ENCODE peak calls at places on chromosome 15, in nine cellular contexts. S is transverse colon; G is CD4-positive, CD25-positive, alpha-beta regulatory T cell; T is upper lobe of right lung; D is ovary; H is psoas muscle; U is neuronal stem cell; K is CD8-positive, alpha-beta memory T cell; L is naive thymus-derived CD4-positive, alpha-beta T cell. P is an unnamed sample.
A peak's percentile ranks its signal among the peaks of the same experiment; 100 is the strongest.

GRCh38 chr15:72866086-72866646 is 82.6 kb upstream of the ADPGK start:
- DNase-seq in K (no peak), D (no peak), L (no peak), T (no peak), G (no peak), U (no peak), S (no peak), H (no peak), P (no peak)

GRCh38 chr15:98503970-98504369 is 144.4 kb upstream of the IGF1R start:
- DNase-seq in S (no peak), L (no peak), H (no peak), U (no peak), D (no peak), T (no peak), K (no peak), G (no peak), P (no peak)

GRCh38 chr15:20348900-20349773 is 192.5 kb downstream of the GOLGA6L6 start:
- DNase-seq in G (no peak), U (no peak), D (no peak), S (no peak), K (no peak), L (no peak), T (peak; percentile 78), H (peak; percentile 59), P (peak; percentile 3)

GRCh38 chr15:100105101-100105500 is 236.7 kb downstream of the ADAMTS17 start:
- DNase-seq in U (no peak), G (no peak), S (no peak), H (no peak), L (no peak), K (no peak), D (peak; percentile 6), T (peak; percentile 23), P (no peak)

GRCh38 chr15:81235781-81236507 is 39.3 kb downstream of the IL16 start:
- DNase-seq in L (no peak), D (peak; percentile 53), U (no peak), S (no peak), K (no peak), G (no peak), H (no peak), T (no peak), P (no peak)

GRCh38 chr15:25850154-25851111 is 12.7 kb downstream of the ATP10A start:
- DNase-seq in T (peak; percentile 92), H (peak; percentile 88), U (peak; percentile 30), D (peak; percentile 63), L (peak; percentile 74), S (peak; percentile 64), G (peak; percentile 70), K (peak; percentile 68), P (no peak)

GRCh38 chr15:96416934-96417759 is 86.6 kb downstream of the NR2F2 start:
- DNase-seq in U (no peak), T (no peak), L (no peak), D (peak; percentile 35), G (no peak), S (no peak), K (no peak), H (no peak), P (no peak)

GRCh38 chr15:48695088-48695834 is 49.8 kb upstream of the FBN1 start:
- DNase-seq in U (no peak), S (no peak), H (no peak), L (no peak), D (no peak), T (no peak), G (no peak), K (no peak), P (no peak)

GRCh38 chr15:74906193-74906449 is 530 bp downstream of the FAM219B start:
- DNase-seq in G (peak; percentile 27), T (no peak), L (no peak), K (no peak), H (peak; percentile 60), D (no peak), U (no peak), S (peak; percentile 36), P (peak; percentile 37)

GRCh38 chr15:74460298-74460697 is 662 bp downstream of the UBL7 start:
- DNase-seq in G (no peak), H (no peak), S (no peak), U (no peak), K (no peak), L (no peak), T (no peak), D (no peak), P (no peak)

GRCh38 chr15:50051811-50052419 is 67.1 kb downstream of the ATP8B4 start:
- DNase-seq in S (peak; percentile 43), T (no peak), K (no peak), L (no peak), D (peak; percentile 45), H (no peak), U (peak; percentile 48), G (no peak), P (no peak)

GRCh38 chr15:89430530-89431341 is 65.6 kb downstream of the RHCG start:
- DNase-seq in T (peak; percentile 91), U (peak; percentile 85), G (peak; percentile 81), S (peak; percentile 90), D (peak; percentile 90), L (peak; percentile 79), H (peak; percentile 92), K (peak; percentile 68), P (peak; percentile 75)

GRCh38 chr15:36571301-36571700 is 8.1 kb upstream of the CDIN1 start:
- DNase-seq in D (no peak), H (no peak), G (no peak), U (no peak), K (no peak), L (no peak), T (no peak), S (no peak), P (no peak)

GRCh38 chr15:69154026-69154425 is 6.4 kb upstream of the GLCE start:
- DNase-seq in H (no peak), K (no peak), S (no peak), T (no peak), U (no peak), D (no peak), L (no peak), G (no peak), P (no peak)

GRCh38 chr15:37101634-37102314 is 1.4 kb upstream of the MEIS2 start:
- DNase-seq in U (peak; percentile 48), H (peak; percentile 80), G (no peak), K (no peak), T (peak; percentile 89), D (peak; percentile 86), S (peak; percentile 57), L (no peak), P (no peak)

GRCh38 chr15:64892850-64893403 is 18.8 kb upstream of the ANKDD1A start:
- DNase-seq in S (no peak), L (no peak), H (no peak), D (no peak), K (no peak), U (no peak), G (no peak), T (no peak), P (no peak)

GRCh38 chr15:31801152-31801551 is 229.2 kb upstream of the CHRNA7 start:
- DNase-seq in T (no peak), H (no peak), L (no peak), S (no peak), K (no peak), G (no peak), D (peak; percentile 19), U (no peak), P (no peak)

DNA sequence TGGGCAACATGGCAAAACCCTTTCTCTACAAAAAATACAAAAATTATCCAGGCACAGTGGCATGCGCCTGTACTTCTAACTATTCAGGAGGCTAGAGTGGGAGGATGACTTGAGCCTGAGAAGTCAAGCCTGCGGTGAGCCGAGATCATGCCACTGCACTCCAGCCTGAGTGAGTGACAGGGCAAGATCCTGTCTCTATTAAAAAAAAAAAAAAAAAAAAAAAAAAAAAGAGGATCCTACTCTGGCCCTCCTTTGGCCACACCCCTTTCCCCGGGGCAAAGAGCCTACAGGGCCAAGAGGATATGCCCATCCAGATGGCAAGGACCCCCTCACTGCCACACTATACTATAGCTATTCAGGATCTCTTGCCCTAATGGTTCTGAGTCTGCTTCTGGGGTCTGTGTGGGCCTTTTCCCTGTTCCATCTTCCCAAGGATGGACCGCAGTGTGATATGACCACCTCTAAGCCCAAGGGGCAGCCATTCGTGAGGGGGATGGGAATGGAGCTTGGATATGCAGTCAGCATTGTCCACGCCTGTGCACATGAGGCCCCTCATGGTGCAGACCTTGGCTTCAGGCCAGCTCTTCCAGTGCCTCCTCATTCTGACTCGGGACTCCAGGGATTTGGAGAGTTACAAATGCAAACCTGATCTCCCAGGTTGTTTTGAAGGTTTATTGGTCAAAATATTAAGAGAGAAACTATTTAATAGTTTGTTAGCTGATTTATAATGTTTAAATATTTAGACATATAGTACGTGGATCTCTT is 7.3 kb downstream of the TYRO3 start:
- DNase-seq in U (no peak), D (no peak), K (no peak), L (no peak), H (no peak), T (no peak), S (no peak), G (no peak), P (no peak)
- H3K4me1 ChIP-seq in U (peaks cover 65% of the 10 kb centered on the region), D (peaks cover 37% of the 10 kb centered on the region), K (no peaks in the 10 kb centered on the region), L (no peaks in the 10 kb centered on the region), H (no peaks in the 10 kb centered on the region), T (peaks cover 14% of the 10 kb centered on the region), S (no peaks in the 10 kb centered on the region), G (no peaks in the 10 kb centered on the region), P (no peaks in the 10 kb centered on the region)

GRCh38 chr15:82647835-82648256 is 683 bp upstream of the CPEB1 start:
- DNase-seq in G (peak; percentile 35), H (peak; percentile 61), S (peak; percentile 15), K (peak; percentile 32), U (no peak), L (peak; percentile 42), D (no peak), T (no peak), P (peak; percentile 75)
- H3K4me1 ChIP-seq in G (peaks cover 20% of the 10 kb centered on the region), H (peaks cover 12% of the 10 kb centered on the region), S (peaks cover 15% of the 10 kb centered on the region), K (peaks cover 6% of the 10 kb centered on the region), U (peaks cover 5% of the 10 kb centered on the region), L (no peaks in the 10 kb centered on the region), D (peaks cover 8% of the 10 kb centered on the region), T (peaks cover 11% of the 10 kb centered on the region), P (peaks cover 20% of the 10 kb centered on the region)

DNA sequence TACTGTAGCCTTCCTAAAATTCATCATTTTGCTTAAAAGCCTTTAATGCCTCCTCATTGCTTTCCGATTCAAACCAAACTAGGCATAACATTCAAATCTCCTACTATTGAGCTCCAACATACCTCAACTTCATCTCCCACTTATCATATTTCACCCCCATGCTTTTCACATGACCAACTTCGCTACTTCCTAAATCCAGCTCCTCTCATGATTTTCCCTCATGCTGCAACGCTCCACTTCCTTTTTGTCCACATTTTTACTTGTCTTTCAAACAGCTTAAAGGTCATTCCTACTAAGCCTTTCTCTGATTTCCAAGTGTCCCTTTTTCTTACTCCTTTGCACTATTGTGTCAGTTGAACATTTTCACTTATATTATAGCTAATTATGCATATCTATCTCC is 20.3 kb upstream of the ANXA2 start:
- DNase-seq in L (no peak), T (no peak), G (no peak), K (no peak), S (no peak), D (no peak), H (no peak), U (no peak), P (no peak)
- H3K4me1 ChIP-seq in L (no peaks in the 10 kb centered on the region), T (peaks cover 4% of the 10 kb centered on the region), G (no peaks in the 10 kb centered on the region), K (no peaks in the 10 kb centered on the region), S (no peaks in the 10 kb centered on the region), D (no peaks in the 10 kb centered on the region), H (no peaks in the 10 kb centered on the region), U (no peaks in the 10 kb centered on the region), P (no peaks in the 10 kb centered on the region)

GRCh38 chr15:84987949-84988624 is 6.4 kb downstream of the PDE8A start:
- DNase-seq in G (peak; percentile 32), T (no peak), U (no peak), D (no peak), H (no peak), S (no peak), K (no peak), L (peak; percentile 36), P (no peak)
- H3K4me1 ChIP-seq in G (peaks cover 53% of the 10 kb centered on the region), T (peaks cover 36% of the 10 kb centered on the region), U (no peaks in the 10 kb centered on the region), D (peaks cover 8% of the 10 kb centered on the region), H (peaks cover 50% of the 10 kb centered on the region), S (peaks cover 35% of the 10 kb centered on the region), K (peaks cover 36% of the 10 kb centered on the region), L (peaks cover 9% of the 10 kb centered on the region), P (peaks cover 27% of the 10 kb centered on the region)

P was measured in CD8-positive, alpha-beta T cell.